ENCODE peak calls at places on chromosomes 1 and 21, in four cellular contexts. L is neural progenitor cell, G is mucosa of descending colon, I is Panc1. J is an unnamed sample.
A peak's percentile ranks its signal among the peaks of the same experiment; 100 is the strongest.

GRCh38 chr1:67753776-67754525 is 69.0 kb downstream of the GADD45A start:
- DNase-seq in L (no peak), G (no peak), I (no peak), J (no peak)

GRCh38 chr1:116824631-116825399 is 70.6 kb downstream of the CD2 start:
- DNase-seq in L (no peak), G (no peak), I (no peak), J (no peak)

GRCh38 chr1:93629101-93630059 is 52.3 kb downstream of the BCAR3 start:
- DNase-seq in L (peak; percentile 79), G (no peak), I (peak; percentile 60), J (no peak)

GRCh38 chr1:25658791-25659431 is 42.3 kb downstream of the MAN1C1 start:
- DNase-seq in L (no peak), G (no peak), I (no peak), J (no peak)

GRCh38 chr1:156128749-156129682 is 14.5 kb downstream of the LMNA start:
- DNase-seq in L (no peak), G (no peak), I (no peak), J (peak; percentile 82)

GRCh38 chr1:24289937-24290595 is 29.1 kb upstream of the GRHL3 start:
- DNase-seq in L (no peak), G (peak; percentile 87), I (peak; percentile 78), J (no peak)

GRCh38 chr1:214715126-214715525 is 112.1 kb downstream of the CENPF start:
- DNase-seq in L (peak; percentile 49), G (no peak), I (no peak), J (no peak)

GRCh38 chr1:246317723-246318359 is 189.2 kb downstream of the SMYD3 start:
- DNase-seq in L (no peak), G (no peak), I (no peak), J (peak; percentile 51)

GRCh38 chr21:41597227-41597626 is 89.3 kb upstream of the TMPRSS2 start:
- DNase-seq in L (no peak), G (no peak), I (no peak), J (no peak)

GRCh38 chr1:219988387-219988786 is 57.9 kb downstream of the EPRS1 start:
- DNase-seq in L (no peak), G (no peak), I (no peak), J (no peak)
- H3K36me3 ChIP-seq in L (peaks cover 9% of the 10 kb centered on the region), G (no peaks in the 10 kb centered on the region), I (peaks cover 14% of the 10 kb centered on the region), J (peaks cover 3% of the 10 kb centered on the region)

GRCh38 chr1:206556047-206556747 is 48.9 kb downstream of the RASSF5 start:
- DNase-seq in L (no peak), G (no peak), I (no peak), J (no peak)

GRCh38 chr1:206555473-206555935 is 48.2 kb downstream of the RASSF5 start:
- DNase-seq in L (peak; percentile 44), G (peak; percentile 67), I (no peak), J (no peak)

GRCh38 chr1:206558794-206559660 is 51.7 kb downstream of the RASSF5 start:
- DNase-seq in L (no peak), G (no peak), I (no peak), J (no peak)

GRCh38 chr1:206557636-206558473 is 50.5 kb downstream of the RASSF5 start:
- DNase-seq in L (no peak), G (no peak), I (no peak), J (no peak)

GRCh38 chr1:206556748-206557635 is 49.7 kb downstream of the RASSF5 start:
- DNase-seq in L (peak; percentile 83), G (peak; percentile 95), I (no peak), J (no peak)
- TF ChIP-seq CTCF in L (peak; percentile 4), G (no peak), I (no peak), J (no peak)

GRCh38 chr1:35005711-35006110 is 20.6 kb upstream of the TMEM35B start:
- DNase-seq in L (no peak), G (no peak), I (no peak), J (no peak)

DNA sequence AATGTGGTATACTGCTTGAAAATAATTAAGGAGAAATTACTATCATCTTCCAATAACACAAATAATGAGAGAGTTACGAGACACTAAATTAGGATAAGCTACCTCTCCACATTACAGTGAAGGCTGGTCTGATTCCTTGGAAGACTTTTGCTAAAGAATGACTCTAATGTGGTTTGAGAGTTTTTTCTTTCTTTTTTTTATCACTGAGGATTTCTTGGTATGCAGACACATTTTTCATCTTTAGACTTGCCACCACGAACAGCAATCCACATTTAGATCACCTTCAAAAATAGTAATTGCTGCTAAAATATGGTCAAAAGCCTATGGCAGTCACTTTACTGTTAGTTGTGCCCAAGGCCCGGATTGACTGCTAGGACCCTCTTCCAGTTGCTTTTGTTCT is 16.6 kb upstream of the TMEM35B start:
- DNase-seq in L (no peak), G (no peak), I (no peak), J (no peak)
- H3K36me3 ChIP-seq in L (peaks cover 11% of the 10 kb centered on the region), G (peaks cover 7% of the 10 kb centered on the region), I (peaks cover 8% of the 10 kb centered on the region), J (peaks cover 5% of the 10 kb centered on the region)

GRCh38 chr1:64679177-64679576 is 65.7 kb upstream of the RAVER2 start:
- DNase-seq in L (no peak), G (no peak), I (no peak), J (no peak)
- TF ChIP-seq CTCF in L (no peak), G (no peak), I (no peak), J (no peak)

GRCh38 chr1:22098752-22099151 is 44.1 kb downstream of the WNT4 start:
- DNase-seq in L (no peak), G (no peak), I (no peak), J (no peak)
- H3K36me3 ChIP-seq in L (no peaks in the 10 kb centered on the region), G (no peaks in the 10 kb centered on the region), I (peaks cover 27% of the 10 kb centered on the region), J (peaks cover 13% of the 10 kb centered on the region)

J was measured in BJ.